ENCODE peak calls at places on chromosomes 11 and 22, in eight cellular contexts. S is NCI-H1092; R is colonic mucosa; C is kidney epithelial cell; K is CD8-positive, alpha-beta T cell; F is GM23248; O is globus pallidus; D is EL. N is an unnamed sample.

GRCh38 chr11:71962428-71963038 is 33.7 kb downstream of the RNF121 start:
- DNase-seq in S (no peak), R (no peak), C (peak), K (no peak), F (peak), O (no peak), D (peak), N (no peak)

GRCh38 chr11:68928481-68928880 is 24.8 kb downstream of the IGHMBP2 start:
- DNase-seq in S (no peak), R (no peak), C (no peak), K (no peak), F (no peak), O (no peak), D (no peak), N (no peak)

GRCh38 chr22:40238425-40239344 is 61.0 kb downstream of the TNRC6B start:
- DNase-seq in S (no peak), R (no peak), C (peak), K (no peak), F (peak), O (no peak), D (peak), N (no peak)

GRCh38 chr22:49133541-49133940 is 694.1 kb downstream of the BRD1 start:
- DNase-seq in S (no peak), R (no peak), C (no peak), K (no peak), F (no peak), O (no peak), D (no peak), N (no peak)

GRCh38 chr11:35260342-35260985 is 121.5 kb downstream of the CD44 start:
- DNase-seq in S (no peak), R (no peak), C (no peak), K (no peak), F (peak), O (no peak), D (peak), N (no peak)

GRCh38 chr11:12531020-12531419 is 143.2 kb upstream of the TEAD1 start:
- DNase-seq in S (no peak), R (no peak), C (no peak), K (no peak), F (no peak), O (no peak), D (no peak), N (no peak)

GRCh38 chr11:17751558-17751957 is 17.0 kb downstream of the KCNC1 start:
- DNase-seq in S (no peak), R (no peak), C (no peak), K (no peak), F (no peak), O (no peak), D (no peak), N (no peak)

GRCh38 chr11:102802341-102802740 is 4.4 kb upstream of the MMP1 start:
- DNase-seq in S (no peak), R (no peak), C (no peak), K (no peak), F (peak), O (no peak), D (peak), N (no peak)

GRCh38 chr11:9385288-9385902 is 943 bp downstream of the IPO7 start:
- DNase-seq in S (no peak), R (no peak), C (no peak), K (no peak), F (no peak), O (no peak), D (no peak), N (no peak)

GRCh38 chr11:94623120-94623735 is 56.1 kb downstream of the PIWIL4 start:
- DNase-seq in S (peak), R (peak), C (peak), K (peak), F (peak), O (peak), D (peak), N (peak)

GRCh38 chr11:47379317-47379716 is 970 bp upstream of the SPI1 start:
- DNase-seq in S (no peak), R (no peak), C (no peak), K (no peak), F (no peak), O (no peak), D (no peak), N (no peak)

GRCh38 chr11:35165416-35166368 is 26.7 kb downstream of the CD44 start:
- DNase-seq in S (no peak), R (peak), C (no peak), K (peak), F (peak), O (no peak), D (peak), N (peak)

GRCh38 chr22:22009661-22010060 is 27.1 kb upstream of the TOP3B start:
- DNase-seq in S (no peak), R (no peak), C (no peak), K (no peak), F (peak), O (no peak), D (no peak), N (no peak)

GRCh38 chr22:23038902-23039301 is 31.4 kb upstream of the GNAZ start:
- DNase-seq in S (no peak), R (no peak), C (no peak), K (no peak), F (no peak), O (no peak), D (no peak), N (no peak)

GRCh38 chr11:73330569-73331093 is 22.6 kb downstream of the ARHGEF17 start:
- DNase-seq in S (no peak), R (no peak), C (no peak), K (no peak), F (peak), O (no peak), D (peak), N (peak)

GRCh38 chr11:10032991-10033390 is 261.0 kb downstream of the SBF2 start:
- DNase-seq in S (no peak), R (no peak), C (no peak), K (no peak), F (peak), O (no peak), D (peak), N (no peak)

GRCh38 chr11:32400196-32400595 is 35.1 kb downstream of the WT1 start:
- DNase-seq in S (no peak), R (no peak), C (no peak), K (no peak), F (peak), O (no peak), D (peak), N (no peak)

GRCh38 chr11:15819679-15820286 is 536.6 kb downstream of the SOX6 start:
- DNase-seq in S (no peak), R (peak), C (no peak), K (no peak), F (peak), O (peak), D (peak), N (peak)

GRCh38 chr11:128927683-128928336 is 14.9 kb downstream of the TP53AIP1 start:
- DNase-seq in S (no peak), R (no peak), C (no peak), K (no peak), F (no peak), O (no peak), D (no peak), N (no peak)

N was measured in endothelial cell.